ENCODE peak calls at places on chromosomes 16 and 17, in ten cellular contexts. K, T, G, L, D, I, N, Z, Y and M are unnamed samples.

GRCh38 chr16:82660078-82660645 is 33.4 kb downstream of the CDH13 start:
- DNase-seq in N (no peak), Y (no peak), I (no peak), D (no peak), L (no peak), G (no peak), T (no peak), K (no peak), Z (no peak), M (peak)

GRCh38 chr16:578870-579405 is 9.2 kb downstream of the PIGQ start:
- DNase-seq in D (peak), N (peak), I (peak), T (peak), K (peak), G (peak), Z (peak), L (peak), Y (peak), M (peak)

GRCh38 chr16:27924411-27925118 is 138.9 kb downstream of the GSG1L start:
- DNase-seq in G (no peak), N (no peak), I (no peak), Y (no peak), T (peak), K (no peak), Z (no peak), D (no peak), L (no peak), M (peak)

GRCh38 chr16:19168173-19169080 is at the start of gene SYT17:
- DNase-seq in N (peak), Z (no peak), I (peak), K (peak), Y (peak), D (no peak), L (peak), G (no peak), T (peak), M (no peak)

GRCh38 chr16:89909777-89910716 is 8.6 kb upstream of the MC1R start:
- DNase-seq in Y (peak), Z (peak), G (peak), I (peak), N (peak), T (peak), K (peak), L (peak), D (peak), M (peak)

GRCh38 chr17:15287533-15288267 is 22.6 kb upstream of the PMP22 start:
- DNase-seq in L (no peak), G (no peak), T (no peak), N (no peak), I (no peak), D (no peak), Z (no peak), K (no peak), Y (no peak), M (peak)

GRCh38 chr17:31074772-31075538 is 19.8 kb upstream of the NF1 start:
- DNase-seq in T (no peak), D (no peak), G (no peak), K (no peak), N (no peak), Z (no peak), Y (no peak), L (no peak), I (no peak), M (peak)

GRCh38 chr16:84423416-84423837 is 55.1 kb downstream of the ATP2C2 start:
- DNase-seq in D (no peak), N (no peak), G (no peak), K (no peak), Z (no peak), Y (peak), L (no peak), T (peak), I (peak), M (peak)